ENCODE peak calls at places on chromosome 13, in seven cellular contexts. G is PC-3, Y is left lung, K is fibroblast of lung, R is lower lobe of right lung, C is left ventricle myocardium inferior, Q is tibial artery. H is an unnamed sample. For H3K4me1, the result is how much of the 10 kb centered on the place peaks cover.

GRCh38 chr13:45393941-45394570 is 24.1 kb downstream of the SLC25A30 start:
- DNase-seq in G (peak), Y (no peak), K (peak), R (no peak), C (no peak), Q (no peak), H (peak)

GRCh38 chr13:99197257-99197651 is 3.4 kb upstream of the UBAC2 start:
- DNase-seq in G (peak), Y (no peak), K (no peak), R (no peak), C (no peak), Q (no peak), H (no peak)

GRCh38 chr13:48214519-48215121 is 18.4 kb upstream of the ITM2B start:
- DNase-seq in G (no peak), Y (no peak), K (no peak), R (no peak), C (no peak), Q (no peak), H (no peak)

GRCh38 chr13:87344176-87344575 is 327.0 kb upstream of the SLITRK5 start:
- DNase-seq in G (peak), Y (no peak), K (no peak), R (no peak), C (no peak), Q (no peak), H (no peak)

GRCh38 chr13:44620057-44620456 is 43.9 kb upstream of the TSC22D1 start:
- DNase-seq in G (peak), Y (no peak), K (peak), R (no peak), C (no peak), Q (no peak), H (no peak)

GRCh38 chr13:92896842-92897241 is 329.8 kb upstream of the GPC6 start:
- DNase-seq in G (peak), Y (no peak), K (peak), R (no peak), C (no peak), Q (no peak), H (no peak)

GRCh38 chr13:32316476-32316875 is 1.2 kb downstream of the BRCA2 start:
- DNase-seq in G (no peak), Y (no peak), K (no peak), R (no peak), C (no peak), Q (no peak), H (no peak)

GRCh38 chr13:31814523-31814922 is 75.2 kb downstream of the RXFP2 start:
- DNase-seq in G (no peak), Y (no peak), K (no peak), R (no peak), C (no peak), Q (no peak), H (no peak)

GRCh38 chr13:111474136-111475002 is 153.9 kb downstream of the TEX29 start:
- DNase-seq in G (peak), Y (no peak), K (peak), R (no peak), C (no peak), Q (no peak), H (no peak)

GRCh38 chr13:51783432-51784094 is 20.4 kb downstream of the DHRS12 start:
- DNase-seq in G (no peak), Y (no peak), K (no peak), R (no peak), C (no peak), Q (no peak), H (no peak)

GRCh38 chr13:107025991-107026390 is 458.1 kb upstream of the ARGLU1 start:
- DNase-seq in G (peak), Y (no peak), K (peak), R (peak), C (peak), Q (peak), H (peak)

GRCh38 chr13:19984430-19985218 is 26.1 kb downstream of the ZMYM2 start:
- DNase-seq in G (peak), Y (no peak), K (peak), R (no peak), C (no peak), Q (no peak), H (no peak)

GRCh38 chr13:114151031-114151430 is 18.6 kb upstream of the RASA3 start:
- DNase-seq in G (no peak), Y (no peak), K (no peak), R (peak), C (no peak), Q (no peak), H (no peak)
- H3K4me1 ChIP-seq in G (under half), Y (under half), K (under half), R (under half), C (under half), Q (under half), H (under half)

GRCh38 chr13:100542546-100543156 is 45.9 kb downstream of the GGACT start:
- DNase-seq in G (peak), Y (no peak), K (peak), R (no peak), C (no peak), Q (no peak), H (no peak)
- H3K4me1 ChIP-seq in G (under half), Y (under half), K (under half), R (under half), C (under half), Q (under half), H (under half)

GRCh38 chr13:114140131-114140908 is 7.9 kb upstream of the RASA3 start:
- DNase-seq in G (no peak), Y (no peak), K (no peak), R (no peak), C (no peak), Q (peak), H (peak)
- H3K4me1 ChIP-seq in G (under half), Y (under half), K (under half), R (under half), C (under half), Q (under half), H (under half)

DNA sequence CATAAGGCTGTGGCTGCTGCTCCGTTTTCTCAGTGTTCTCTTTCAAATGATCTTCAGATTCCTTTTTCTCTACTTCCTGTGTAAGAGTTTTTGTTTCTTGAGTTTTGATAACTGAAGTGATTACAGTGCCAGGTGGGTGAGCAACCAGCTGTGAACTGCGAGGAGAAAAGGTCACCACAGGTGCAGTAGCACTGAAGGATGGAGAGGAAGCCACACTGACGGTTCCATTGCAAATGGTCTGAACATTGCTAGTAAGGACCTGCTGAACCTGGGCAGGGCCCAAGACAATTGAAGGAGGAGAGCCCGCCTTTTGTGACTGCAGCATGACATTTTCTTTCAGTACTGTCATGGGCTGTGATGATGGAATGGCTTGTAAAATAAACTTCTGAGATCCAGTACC is 85.6 kb downstream of the ELF1 start:
- DNase-seq in G (no peak), Y (no peak), K (no peak), R (no peak), C (no peak), Q (no peak), H (no peak)
- H3K4me1 ChIP-seq in G (under half), Y (under half), K (under half), R (under half), C (under half), Q (under half), H (under half)

GRCh38 chr13:27161980-27162379 is 9.6 kb downstream of the USP12 start:
- DNase-seq in G (no peak), Y (no peak), K (peak), R (no peak), C (no peak), Q (no peak), H (no peak)
- H3K4me1 ChIP-seq in G (under half), Y (under half), K (under half), R (under half), C (under half), Q (half or more), H (under half)

GRCh38 chr13:114047358-114047881 is 73.5 kb upstream of the C13orf46 start:
- DNase-seq in G (no peak), Y (no peak), K (no peak), R (no peak), C (no peak), Q (no peak), H (no peak)
- H3K4me1 ChIP-seq in G (under half), Y (under half), K (under half), R (under half), C (under half), Q (under half), H (under half)

DNA sequence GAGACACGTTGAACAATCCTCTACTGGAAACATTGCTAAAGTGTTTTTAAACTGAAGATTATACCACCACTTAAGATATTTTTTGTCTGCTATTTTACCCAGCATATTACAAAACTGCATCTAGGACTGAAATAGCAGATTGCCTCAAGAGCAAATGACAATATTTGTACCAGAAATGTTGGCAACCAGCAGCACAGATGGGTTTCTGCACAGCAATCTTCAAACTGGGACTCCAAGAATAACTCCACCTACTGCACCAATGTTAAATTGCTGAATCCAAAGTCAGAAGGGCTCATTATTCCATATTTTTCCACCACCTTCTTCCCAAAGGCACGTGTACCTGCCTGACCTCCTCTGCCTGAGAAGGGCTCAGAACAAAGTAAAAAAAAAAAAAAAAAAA is 79.6 kb downstream of the FOXO1 start:
- DNase-seq in G (no peak), Y (no peak), K (peak), R (no peak), C (no peak), Q (no peak), H (no peak)
- H3K4me1 ChIP-seq in G (under half), Y (half or more), K (under half), R (half or more), C (half or more), Q (half or more), H (under half)

H was measured in right cardiac atrium.